ENCODE peak calls at places on chromosomes 2 and 18, in eight cellular contexts. B is stimulated activated CD4-positive, alpha-beta T cell treated with anti-CD3 and anti-CD28 coated beads, Interleukin-1b, Interleukin-23, amount 100 ng/mL, for 48 hours; W is ACHN; I is stimulated activated naive CD4-positive, alpha-beta T cell; X is adrenal gland; C is ELR; N is left ventricle myocardium inferior; F is HT-29. T is an unnamed sample.

GRCh38 chr2:159804941-159805340 is 6.9 kb upstream of the CD302 start:
- DNase-seq in N (no peak), C (no peak), F (no peak), X (no peak), I (no peak), W (no peak), B (no peak), T (no peak)

GRCh38 chr2:104733544-104733943 is 120.4 kb upstream of the POU3F3 start:
- DNase-seq in X (no peak), B (peak), C (peak), W (peak), I (no peak), N (no peak), F (peak), T (peak)

GRCh38 chr18:10379511-10379910 is 74.9 kb upstream of the APCDD1 start:
- DNase-seq in B (no peak), W (no peak), I (no peak), C (peak), N (no peak), X (no peak), F (no peak), T (no peak)

GRCh38 chr2:37052600-37053332 is 31.4 kb downstream of the HEATR5B start:
- DNase-seq in I (no peak), N (no peak), F (no peak), W (no peak), C (no peak), X (no peak), B (no peak), T (no peak)

GRCh38 chr2:233079953-233080835 is 20.1 kb downstream of the INPP5D start:
- DNase-seq in W (no peak), I (no peak), B (no peak), N (no peak), C (no peak), X (no peak), F (no peak), T (no peak)

GRCh38 chr2:112877423-112877822 is 33.5 kb upstream of the IL37 start:
- DNase-seq in N (no peak), W (no peak), F (no peak), B (no peak), C (peak), X (no peak), I (no peak), T (no peak)

GRCh38 chr2:200778038-200778437 is 33.7 kb upstream of the BZW1 start:
- DNase-seq in N (no peak), X (no peak), W (no peak), C (peak), I (no peak), B (no peak), F (no peak), T (no peak)

GRCh38 chr2:34652636-34653035 is 1053.5 kb upstream of the FAM98A start:
- DNase-seq in I (no peak), B (no peak), W (peak), X (no peak), F (peak), N (no peak), C (peak), T (no peak)

GRCh38 chr18:21444465-21445023 is 156.0 kb downstream of the ESCO1 start:
- DNase-seq in N (no peak), I (no peak), B (no peak), X (peak), W (peak), C (peak), F (peak), T (peak)

GRCh38 chr2:109535217-109535946 is 78.4 kb downstream of the SEPTIN10 start:
- DNase-seq in X (no peak), N (no peak), I (no peak), W (no peak), C (no peak), B (no peak), F (no peak), T (no peak)

GRCh38 chr2:16666453-16666801 is 793 bp upstream of the CYRIA start:
- DNase-seq in X (no peak), B (no peak), C (peak), N (no peak), I (no peak), F (no peak), W (no peak), T (peak)

GRCh38 chr18:51821610-51822009 is 518.4 kb upstream of the DCC start:
- DNase-seq in B (no peak), N (no peak), X (no peak), C (no peak), I (no peak), W (no peak), F (no peak), T (no peak)

GRCh38 chr2:240637116-240637900 is 12.0 kb downstream of the GPR35 start:
- DNase-seq in N (peak), C (no peak), X (peak), B (no peak), I (no peak), F (no peak), W (no peak), T (no peak)

GRCh38 chr2:57859755-57860154 is 186.9 kb upstream of the VRK2 start:
- DNase-seq in B (no peak), N (no peak), F (no peak), C (no peak), X (no peak), W (no peak), I (no peak), T (no peak)

GRCh38 chr2:234971494-234971893 is 19.7 kb downstream of the SH3BP4 start:
- DNase-seq in W (no peak), X (no peak), B (no peak), F (no peak), C (no peak), N (no peak), I (no peak), T (no peak)

GRCh38 chr2:1675633-1676032 is 68.7 kb downstream of the PXDN start:
- DNase-seq in N (no peak), W (peak), I (no peak), F (peak), B (no peak), X (no peak), C (peak), T (no peak)

GRCh38 chr2:219571311-219572236 is at the start of gene OBSL1:
- DNase-seq in W (peak), I (no peak), F (no peak), X (peak), C (peak), B (no peak), N (peak), T (no peak)

GRCh38 chr18:62979900-62980299 is 264.6 kb downstream of the PHLPP1 start:
- DNase-seq in C (no peak), W (no peak), X (no peak), I (no peak), F (no peak), N (no peak), B (no peak), T (no peak)

GRCh38 chr2:143452817-143453462 is 323.7 kb downstream of the ARHGAP15 start:
- DNase-seq in W (no peak), F (no peak), C (no peak), N (no peak), X (no peak), B (peak), I (no peak), T (peak)

GRCh38 chr18:34590503-34590902 is 119.6 kb upstream of the DTNA start:
- DNase-seq in F (no peak), X (no peak), N (no peak), B (no peak), W (no peak), C (no peak), I (no peak), T (no peak)

GRCh38 chr2:23594079-23594494 is 209.1 kb downstream of the KLHL29 start:
- DNase-seq in F (no peak), C (peak), W (no peak), N (no peak), X (no peak), I (no peak), B (no peak), T (no peak)

GRCh38 chr2:176088937-176089842 is 3.3 kb upstream of the HOXD13 start:
- DNase-seq in N (no peak), W (no peak), X (no peak), I (no peak), C (no peak), F (no peak), B (no peak), T (no peak)

GRCh38 chr2:24498121-24498520 is 7.1 kb downstream of the NCOA1 start:
- DNase-seq in X (no peak), N (no peak), F (no peak), I (no peak), W (no peak), C (no peak), B (no peak), T (no peak)

GRCh38 chr2:96773922-96774321 is 13.2 kb downstream of the CNNM4 start:
- DNase-seq in B (peak), X (no peak), I (peak), C (no peak), W (peak), F (no peak), N (no peak), T (peak)

GRCh38 chr2:236164201-236164982 is 3.8 kb downstream of the GBX2 start:
- DNase-seq in X (no peak), B (no peak), I (no peak), F (no peak), C (no peak), N (no peak), W (no peak), T (no peak)

GRCh38 chr2:54429055-54429454 is 27.1 kb upstream of the SPTBN1 start:
- DNase-seq in I (no peak), X (no peak), B (no peak), C (no peak), N (no peak), F (no peak), W (no peak), T (no peak)

GRCh38 chr2:190714958-190715357 is 66.1 kb downstream of the NAB1 start:
- DNase-seq in B (no peak), N (no peak), X (no peak), C (peak), W (peak), F (no peak), I (no peak), T (no peak)